ENCODE peak calls at places on chromosomes 7 and 10, in five cellular contexts. D is H9, X is H1, N is mesenchymal stem cell, V is neuronal stem cell. S is an unnamed sample.

GRCh38 chr10:97640174-97640867 is at the start of gene PI4K2A:
- DNase-seq in D (peak), N (peak), V (peak), X (peak), S (peak)

GRCh38 chr10:33234779-33235178 is 99.7 kb downstream of the NRP1 start:
- DNase-seq in V (no peak), D (no peak), X (no peak), N (no peak), S (no peak)

GRCh38 chr10:7491949-7492659 is 81.3 kb upstream of the SFMBT2 start:
- DNase-seq in V (no peak), X (no peak), N (no peak), D (no peak), S (no peak)

GRCh38 chr10:100148353-100149211 is 37.2 kb downstream of the ERLIN1 start:
- DNase-seq in X (no peak), D (no peak), N (peak), V (no peak), S (peak)

GRCh38 chr10:26593896-26594295 is 103.6 kb upstream of the PDSS1 start:
- DNase-seq in V (no peak), X (no peak), D (peak), N (no peak), S (no peak)

GRCh38 chr7:44333971-44334733 is 8.8 kb upstream of the CAMK2B start:
- DNase-seq in D (no peak), V (no peak), N (no peak), X (no peak), S (peak)

GRCh38 chr7:38374507-38374906 is 101.1 kb upstream of the TARP start:
- DNase-seq in V (no peak), X (no peak), D (no peak), N (peak), S (no peak)

GRCh38 chr10:11345224-11346054 is 266.0 kb downstream of the USP6NL start:
- DNase-seq in V (no peak), X (peak), D (peak), N (peak), S (peak)

GRCh38 chr10:87656431-87657072 is 3.1 kb upstream of the PAPSS2 start:
- DNase-seq in V (peak), X (no peak), N (peak), D (no peak), S (peak)

GRCh38 chr10:28569506-28570159 is 36.7 kb downstream of the WAC start:
- DNase-seq in X (no peak), D (no peak), N (peak), V (no peak), S (no peak)

GRCh38 chr7:17545348-17545747 is 246.9 kb downstream of the AHR start:
- DNase-seq in X (no peak), D (no peak), V (no peak), N (no peak), S (no peak)

GRCh38 chr10:94630017-94630688 is 53.4 kb upstream of the CYP2C18 start:
- DNase-seq in V (peak), N (peak), D (no peak), X (no peak), S (no peak)

GRCh38 chr7:54799792-54800191 is 40.8 kb upstream of the SEC61G start:
- DNase-seq in D (no peak), V (no peak), X (no peak), N (no peak), S (no peak)

GRCh38 chr10:97673736-97674525 is 13.1 kb downstream of the AVPI1 start:
- DNase-seq in N (peak), V (no peak), D (no peak), X (no peak), S (no peak)

GRCh38 chr10:124339951-124340760 is 78.6 kb downstream of the OAT start:
- DNase-seq in V (no peak), N (peak), D (peak), X (no peak), S (peak)

GRCh38 chr10:129556316-129556715 is 89.3 kb downstream of the MGMT start:
- DNase-seq in N (no peak), X (no peak), V (no peak), D (no peak), S (no peak)

GRCh38 chr7:158828343-158829020 is 827 bp downstream of the ESYT2 start:
- DNase-seq in N (no peak), V (peak), D (peak), X (no peak), S (peak)

GRCh38 chr7:516606-517456 is 2.8 kb downstream of the PDGFA start:
- DNase-seq in D (no peak), V (peak), N (peak), X (no peak), S (peak)

GRCh38 chr7:128352138-128352537 is 8.4 kb upstream of the RBM28 start:
- DNase-seq in X (peak), V (peak), N (peak), D (peak), S (no peak)

GRCh38 chr10:126422561-126422960 is 34.3 kb upstream of the ADAM12 start:
- DNase-seq in X (no peak), N (no peak), D (no peak), V (no peak), S (no peak)

GRCh38 chr10:110861930-110862677 is 9.6 kb upstream of the PDCD4 start:
- DNase-seq in V (no peak), D (no peak), N (peak), X (no peak), S (peak)

GRCh38 chr7:4265056-4265455 is 417.0 kb upstream of the FOXK1 start:
- DNase-seq in D (no peak), N (no peak), X (no peak), V (no peak), S (no peak)

GRCh38 chr7:140506788-140507464 is 27.6 kb upstream of the MKRN1 start:
- DNase-seq in V (no peak), N (peak), X (peak), D (peak), S (no peak)

GRCh38 chr7:129376076-129376777 is 58.0 kb upstream of the STRIP2 start:
- DNase-seq in X (no peak), V (no peak), N (peak), D (no peak), S (peak)

GRCh38 chr10:12418000-12418399 is 68.7 kb downstream of the CAMK1D start:
- DNase-seq in X (no peak), N (peak), V (no peak), D (no peak), S (no peak)

GRCh38 chr10:67864560-67865371 is 19.7 kb upstream of the SIRT1 start:
- DNase-seq in V (no peak), X (no peak), N (no peak), D (no peak), S (peak)

GRCh38 chr10:67868132-67868531 is 16.3 kb upstream of the SIRT1 start:
- DNase-seq in V (no peak), N (no peak), D (no peak), X (no peak), S (no peak)

GRCh38 chr10:67875340-67876238 is 8.9 kb upstream of the SIRT1 start:
- DNase-seq in X (no peak), V (no peak), N (no peak), D (no peak), S (no peak)

GRCh38 chr10:67869996-67870395 is 14.5 kb upstream of the SIRT1 start:
- DNase-seq in X (no peak), N (no peak), V (no peak), D (no peak), S (no peak)
- H2BK12ac ChIP-seq in X (no peak), N (no peak), V (no peak), D (no peak), S (no peak)

DNA sequence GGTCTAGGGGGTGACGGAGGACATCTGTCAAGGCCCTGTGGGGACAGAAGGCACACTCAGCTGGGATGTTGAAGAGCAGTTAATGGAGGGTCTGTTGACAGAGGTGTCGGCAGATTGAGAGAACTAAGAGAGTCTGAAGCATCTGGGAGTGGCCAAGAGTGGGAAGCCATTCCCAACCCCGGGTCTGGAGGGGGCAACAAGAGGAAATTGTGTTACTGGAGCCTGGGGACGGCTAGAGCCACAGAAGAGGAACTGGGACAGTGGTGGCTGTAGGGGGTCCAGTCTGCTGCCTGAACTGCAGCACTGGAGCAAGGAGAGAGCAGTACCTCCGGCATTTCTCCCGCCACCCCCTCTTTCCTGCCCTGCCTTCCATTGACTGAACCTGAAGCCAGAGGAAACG is 136.6 kb downstream of the CHN2 start:
- DNase-seq in D (no peak), N (no peak), V (no peak), X (no peak), S (no peak)
- H2AK5ac ChIP-seq in D (no peak), N (no peak), V (no peak), X (no peak), S (peak)

GRCh38 chr7:105829681-105830322 is 46.6 kb downstream of the ATXN7L1 start:
- DNase-seq in D (no peak), V (no peak), N (peak), X (no peak), S (no peak)
- H2BK12ac ChIP-seq in D (no peak), V (no peak), N (no peak), X (no peak), S (no peak)

GRCh38 chr7:131166066-131166465 is 161.6 kb upstream of the MKLN1 start:
- DNase-seq in N (no peak), D (no peak), X (no peak), V (no peak), S (peak)

GRCh38 chr7:131159961-131160361 is 167.7 kb upstream of the MKLN1 start:
- DNase-seq in N (peak), D (no peak), V (no peak), X (no peak), S (no peak)

GRCh38 chr7:131161103-131161502 is 166.6 kb upstream of the MKLN1 start:
- DNase-seq in D (no peak), V (no peak), N (peak), X (no peak), S (peak)

GRCh38 chr7:131164025-131164899 is 163.4 kb upstream of the MKLN1 start:
- DNase-seq in X (no peak), D (no peak), V (no peak), N (peak), S (peak)

DNA sequence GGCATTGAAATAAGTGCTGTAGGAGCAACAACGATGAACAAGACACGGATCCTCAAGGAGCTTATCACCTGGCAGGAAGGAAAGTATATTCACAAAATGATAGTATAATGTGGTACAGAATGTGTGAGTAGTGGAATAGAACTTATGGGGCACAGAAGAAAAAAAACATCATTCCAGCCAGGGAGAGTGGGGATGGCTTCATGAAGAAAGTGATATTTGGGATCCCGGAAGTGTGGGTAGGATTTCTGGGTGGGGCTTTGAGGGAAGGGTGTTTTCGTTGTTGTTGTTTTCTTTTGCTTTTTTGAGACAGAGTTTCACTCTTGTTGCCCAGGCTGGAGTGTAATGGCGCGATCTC is 162.8 kb upstream of the MKLN1 start:
- DNase-seq in N (no peak), D (no peak), X (no peak), V (no peak), S (no peak)
- H2AK5ac ChIP-seq in N (peak), D (no peak), X (no peak), V (no peak), S (no peak)

DNA sequence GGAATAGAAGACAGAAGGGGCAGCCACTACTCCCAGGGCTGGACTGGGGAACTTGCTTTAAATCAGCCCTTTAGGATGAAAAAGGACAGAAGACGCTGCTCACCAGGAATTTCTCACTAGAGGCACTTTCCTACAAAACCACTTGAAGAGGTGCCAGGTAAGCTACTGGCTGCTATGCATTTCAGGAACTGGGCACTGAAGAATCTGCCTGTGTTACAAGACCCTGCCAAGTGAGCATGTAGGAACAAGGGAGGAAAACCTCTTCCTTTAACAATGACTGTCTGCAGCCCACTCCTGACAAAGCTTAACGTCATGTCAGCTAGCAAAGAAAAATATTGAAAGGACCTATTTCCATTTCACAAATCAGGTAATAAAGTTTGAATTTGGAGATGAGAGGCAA is 5.8 kb upstream of the AGMO start:
- DNase-seq in X (no peak), N (no peak), V (no peak), D (no peak), S (no peak)
- H2BK12ac ChIP-seq in X (no peak), N (no peak), V (no peak), D (no peak), S (no peak)

S was measured in trophoblast cell.